ENCODE peak calls at places on chromosomes 11 and 22, in eight cellular contexts. One of them, this sample, is unnamed.

GRCh38 chr11:20131744-20132666 is 28.3 kb downstream of the DBX1 start:
- DNase-seq in PC-3: peak
- DNase-seq in GOT3: no peak
- DNase-seq in Calu3: peak
- DNase-seq in activated CD8-positive, alpha-beta memory T cell treated with anti-CD3 and anti-CD28 coated beads for 1 hour: no peak
- DNase-seq in GM20000: peak
- DNase-seq in CD4-positive, CD25-positive, alpha-beta regulatory T cell: no peak
- DNase-seq in osteoblast: peak
- DNase-seq in this sample: peak

GRCh38 chr11:81986556-81987161 is 747.0 kb downstream of the FAM181B start:
- DNase-seq in PC-3: no peak
- DNase-seq in GOT3: no peak
- DNase-seq in Calu3: no peak
- DNase-seq in activated CD8-positive, alpha-beta memory T cell treated with anti-CD3 and anti-CD28 coated beads for 1 hour: no peak
- DNase-seq in GM20000: no peak
- DNase-seq in CD4-positive, CD25-positive, alpha-beta regulatory T cell: no peak
- DNase-seq in osteoblast: no peak
- DNase-seq in this sample: no peak

GRCh38 chr11:83871013-83871412 is 584.8 kb upstream of the CCDC90B start:
- DNase-seq in PC-3: no peak
- DNase-seq in GOT3: no peak
- DNase-seq in Calu3: no peak
- DNase-seq in activated CD8-positive, alpha-beta memory T cell treated with anti-CD3 and anti-CD28 coated beads for 1 hour: no peak
- DNase-seq in GM20000: no peak
- DNase-seq in CD4-positive, CD25-positive, alpha-beta regulatory T cell: no peak
- DNase-seq in osteoblast: no peak
- DNase-seq in this sample: no peak

GRCh38 chr11:76935030-76935429 is 74.3 kb downstream of the ACER3 start:
- DNase-seq in PC-3: no peak
- DNase-seq in GOT3: no peak
- DNase-seq in Calu3: no peak
- DNase-seq in activated CD8-positive, alpha-beta memory T cell treated with anti-CD3 and anti-CD28 coated beads for 1 hour: no peak
- DNase-seq in GM20000: no peak
- DNase-seq in CD4-positive, CD25-positive, alpha-beta regulatory T cell: no peak
- DNase-seq in osteoblast: no peak
- DNase-seq in this sample: no peak

GRCh38 chr22:31155425-31155824 is 4.6 kb upstream of the RNF185 start:
- DNase-seq in PC-3: no peak
- DNase-seq in GOT3: no peak
- DNase-seq in Calu3: no peak
- DNase-seq in activated CD8-positive, alpha-beta memory T cell treated with anti-CD3 and anti-CD28 coated beads for 1 hour: no peak
- DNase-seq in GM20000: no peak
- DNase-seq in CD4-positive, CD25-positive, alpha-beta regulatory T cell: no peak
- DNase-seq in osteoblast: peak
- DNase-seq in this sample: no peak

GRCh38 chr11:123187221-123187620 is 7.8 kb downstream of the CLMP start:
- DNase-seq in PC-3: no peak
- DNase-seq in GOT3: no peak
- DNase-seq in Calu3: no peak
- DNase-seq in activated CD8-positive, alpha-beta memory T cell treated with anti-CD3 and anti-CD28 coated beads for 1 hour: no peak
- DNase-seq in GM20000: no peak
- DNase-seq in CD4-positive, CD25-positive, alpha-beta regulatory T cell: no peak
- DNase-seq in osteoblast: no peak
- DNase-seq in this sample: no peak

GRCh38 chr22:28395520-28395919 is 284.1 kb downstream of the TTC28 start:
- DNase-seq in PC-3: no peak
- DNase-seq in GOT3: no peak
- DNase-seq in Calu3: no peak
- DNase-seq in activated CD8-positive, alpha-beta memory T cell treated with anti-CD3 and anti-CD28 coated beads for 1 hour: no peak
- DNase-seq in GM20000: no peak
- DNase-seq in CD4-positive, CD25-positive, alpha-beta regulatory T cell: no peak
- DNase-seq in osteoblast: no peak
- DNase-seq in this sample: no peak

GRCh38 chr11:128814856-128815705 is 52.0 kb downstream of the KCNJ1 start:
- DNase-seq in PC-3: peak
- DNase-seq in GOT3: peak
- DNase-seq in Calu3: peak
- DNase-seq in activated CD8-positive, alpha-beta memory T cell treated with anti-CD3 and anti-CD28 coated beads for 1 hour: no peak
- DNase-seq in GM20000: no peak
- DNase-seq in CD4-positive, CD25-positive, alpha-beta regulatory T cell: no peak
- DNase-seq in osteoblast: peak
- DNase-seq in this sample: no peak

GRCh38 chr11:15124528-15124927 is 9.8 kb downstream of the INSC start:
- DNase-seq in PC-3: no peak
- DNase-seq in GOT3: no peak
- DNase-seq in Calu3: no peak
- DNase-seq in activated CD8-positive, alpha-beta memory T cell treated with anti-CD3 and anti-CD28 coated beads for 1 hour: no peak
- DNase-seq in GM20000: no peak
- DNase-seq in CD4-positive, CD25-positive, alpha-beta regulatory T cell: no peak
- DNase-seq in osteoblast: no peak
- DNase-seq in this sample: no peak

GRCh38 chr11:124746621-124747243 is 5.3 kb downstream of the VSIG2 start:
- DNase-seq in PC-3: peak
- DNase-seq in GOT3: no peak
- DNase-seq in Calu3: peak
- DNase-seq in activated CD8-positive, alpha-beta memory T cell treated with anti-CD3 and anti-CD28 coated beads for 1 hour: no peak
- DNase-seq in GM20000: peak
- DNase-seq in CD4-positive, CD25-positive, alpha-beta regulatory T cell: peak
- DNase-seq in osteoblast: peak
- DNase-seq in this sample: peak

GRCh38 chr11:40328890-40329617 is 1130.4 kb downstream of the LRRC4C start:
- DNase-seq in PC-3: peak
- DNase-seq in GOT3: peak
- DNase-seq in Calu3: peak
- DNase-seq in activated CD8-positive, alpha-beta memory T cell treated with anti-CD3 and anti-CD28 coated beads for 1 hour: no peak
- DNase-seq in GM20000: no peak
- DNase-seq in CD4-positive, CD25-positive, alpha-beta regulatory T cell: no peak
- DNase-seq in osteoblast: peak
- DNase-seq in this sample: no peak

GRCh38 chr11:117610045-117610444 is 187.0 kb downstream of the DSCAML1 start:
- DNase-seq in PC-3: peak
- DNase-seq in GOT3: no peak
- DNase-seq in Calu3: peak
- DNase-seq in activated CD8-positive, alpha-beta memory T cell treated with anti-CD3 and anti-CD28 coated beads for 1 hour: no peak
- DNase-seq in GM20000: peak
- DNase-seq in CD4-positive, CD25-positive, alpha-beta regulatory T cell: no peak
- DNase-seq in osteoblast: no peak
- DNase-seq in this sample: no peak

This sample was measured in immature natural killer cell.